ENCODE peak calls at places on chromosomes 16 and 17, in five cellular contexts. One of them, this sample, is unnamed.

GRCh38 chr17:28242791-28243190 is 76.2 kb upstream of the TMEM97 start:
- DNase-seq in Panc1: no peak
- DNase-seq in endodermal cell: no peak
- DNase-seq in OCI-LY7: no peak
- DNase-seq in ovary: no peak
- DNase-seq in this sample: no peak

GRCh38 chr17:83036193-83036592 is 43.2 kb upstream of the METRNL start:
- DNase-seq in OCI-LY7: no peak
- DNase-seq in ovary: no peak
- DNase-seq in endodermal cell: peak
- DNase-seq in Panc1: no peak
- DNase-seq in this sample: no peak

GRCh38 chr17:46013502-46014165 is 14.6 kb downstream of the STH start:
- DNase-seq in OCI-LY7: no peak
- DNase-seq in endodermal cell: no peak
- DNase-seq in Panc1: no peak
- DNase-seq in ovary: no peak
- DNase-seq in this sample: no peak

GRCh38 chr17:7833795-7834553 is at the start of gene KDM6B:
- DNase-seq in OCI-LY7: peak
- DNase-seq in ovary: peak
- DNase-seq in Panc1: no peak
- DNase-seq in endodermal cell: peak
- DNase-seq in this sample: peak

GRCh38 chr16:57590654-57591085 is 37.8 kb upstream of the ADGRG1 start:
- DNase-seq in Panc1: peak
- DNase-seq in endodermal cell: no peak
- DNase-seq in OCI-LY7: no peak
- DNase-seq in ovary: no peak
- DNase-seq in this sample: peak

GRCh38 chr16:74029122-74029805 is 267.4 kb upstream of the PSMD7 start:
- DNase-seq in Panc1: no peak
- DNase-seq in OCI-LY7: no peak
- DNase-seq in ovary: no peak
- DNase-seq in endodermal cell: no peak
- DNase-seq in this sample: no peak

GRCh38 chr16:10297341-10298006 is 88.4 kb upstream of the ATF7IP2 start:
- DNase-seq in Panc1: no peak
- DNase-seq in ovary: no peak
- DNase-seq in OCI-LY7: peak
- DNase-seq in endodermal cell: peak
- DNase-seq in this sample: no peak

GRCh38 chr16:22235839-22236745 is 30.0 kb downstream of the EEF2K start:
- DNase-seq in OCI-LY7: no peak
- DNase-seq in ovary: no peak
- DNase-seq in endodermal cell: no peak
- DNase-seq in Panc1: no peak
- DNase-seq in this sample: no peak

DNA sequence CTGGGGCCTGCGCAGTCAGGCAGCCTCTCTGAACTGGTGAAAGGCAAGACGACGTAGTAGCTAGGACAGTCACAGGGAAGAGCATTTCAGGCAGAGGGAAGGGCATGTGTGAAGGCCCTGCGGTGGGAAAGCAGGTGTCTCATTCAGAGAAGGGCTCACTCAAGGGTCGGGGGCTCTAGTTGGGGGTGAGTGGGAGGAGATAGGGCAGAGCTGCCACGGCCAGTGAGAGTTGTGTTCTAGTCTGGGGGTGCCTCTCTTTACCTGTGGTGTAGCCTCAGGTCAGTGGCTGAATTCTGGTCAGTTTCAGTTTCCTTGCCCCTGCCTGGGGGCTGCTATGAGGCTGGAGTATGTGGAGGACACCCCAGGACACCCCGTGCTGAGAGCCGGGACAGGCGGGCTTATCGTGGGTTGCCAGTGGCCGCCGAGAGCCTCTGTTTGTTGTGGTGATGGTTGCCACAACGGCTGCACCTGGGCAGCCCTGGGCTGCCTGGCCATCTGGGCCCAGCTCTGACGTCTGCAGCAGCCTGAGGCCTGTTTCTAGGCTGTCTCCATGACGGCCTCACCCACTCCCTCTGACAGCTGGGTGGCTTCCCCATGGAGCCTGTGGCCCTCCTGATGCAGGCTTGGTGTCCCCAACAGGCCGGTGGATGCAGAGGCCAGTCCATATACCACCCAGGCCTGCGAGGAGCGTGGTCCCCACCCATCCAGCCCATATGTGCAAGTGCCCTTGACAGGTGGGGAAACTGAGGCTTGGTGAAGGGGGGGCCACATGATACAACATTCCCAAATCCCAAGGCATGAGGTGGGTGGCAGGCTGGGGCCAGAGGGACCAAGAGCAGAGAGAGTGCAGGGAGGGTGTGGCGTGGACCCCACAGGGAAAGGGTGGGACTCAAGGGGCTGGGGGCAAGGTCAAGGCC is 10.8 kb downstream of the MAP2K3 start:
- DNase-seq in endodermal cell: no peak
- DNase-seq in ovary: no peak
- DNase-seq in Panc1: no peak
- DNase-seq in OCI-LY7: no peak
- DNase-seq in this sample: no peak
- H3K27ac ChIP-seq in endodermal cell: peak
- H3K27ac ChIP-seq in ovary: no peak
- H3K27ac ChIP-seq in Panc1: no peak
- H3K27ac ChIP-seq in OCI-LY7: no peak
- H3K27ac ChIP-seq in this sample: no peak

GRCh38 chr17:81489986-81490598 is 22.5 kb downstream of the ACTG1 start:
- DNase-seq in Panc1: no peak
- DNase-seq in endodermal cell: peak
- DNase-seq in OCI-LY7: no peak
- DNase-seq in ovary: no peak
- DNase-seq in this sample: no peak

GRCh38 chr17:81487487-81488275 is 24.9 kb downstream of the ACTG1 start:
- DNase-seq in Panc1: no peak
- DNase-seq in endodermal cell: peak
- DNase-seq in ovary: peak
- DNase-seq in OCI-LY7: peak
- DNase-seq in this sample: no peak

GRCh38 chr17:81487089-81487486 is 25.5 kb downstream of the ACTG1 start:
- DNase-seq in OCI-LY7: no peak
- DNase-seq in Panc1: no peak
- DNase-seq in ovary: no peak
- DNase-seq in endodermal cell: no peak
- DNase-seq in this sample: no peak

GRCh38 chr17:81489012-81489968 is 23.3 kb downstream of the ACTG1 start:
- DNase-seq in endodermal cell: peak
- DNase-seq in Panc1: no peak
- DNase-seq in ovary: no peak
- DNase-seq in OCI-LY7: no peak
- DNase-seq in this sample: no peak

GRCh38 chr17:81488276-81488860 is 24.2 kb downstream of the ACTG1 start:
- DNase-seq in OCI-LY7: peak
- DNase-seq in Panc1: no peak
- DNase-seq in endodermal cell: no peak
- DNase-seq in ovary: no peak
- DNase-seq in this sample: no peak
- H3K27ac ChIP-seq in OCI-LY7: peak
- H3K27ac ChIP-seq in Panc1: peak
- H3K27ac ChIP-seq in endodermal cell: no peak
- H3K27ac ChIP-seq in ovary: peak
- H3K27ac ChIP-seq in this sample: no peak

GRCh38 chr16:81926036-81926435 is 85.2 kb downstream of the SDR42E1 start:
- DNase-seq in Panc1: no peak
- DNase-seq in OCI-LY7: no peak
- DNase-seq in ovary: no peak
- DNase-seq in endodermal cell: no peak
- DNase-seq in this sample: no peak
- H3K27ac ChIP-seq in Panc1: no peak
- H3K27ac ChIP-seq in OCI-LY7: no peak
- H3K27ac ChIP-seq in ovary: no peak
- H3K27ac ChIP-seq in endodermal cell: no peak
- H3K27ac ChIP-seq in this sample: no peak

DNA sequence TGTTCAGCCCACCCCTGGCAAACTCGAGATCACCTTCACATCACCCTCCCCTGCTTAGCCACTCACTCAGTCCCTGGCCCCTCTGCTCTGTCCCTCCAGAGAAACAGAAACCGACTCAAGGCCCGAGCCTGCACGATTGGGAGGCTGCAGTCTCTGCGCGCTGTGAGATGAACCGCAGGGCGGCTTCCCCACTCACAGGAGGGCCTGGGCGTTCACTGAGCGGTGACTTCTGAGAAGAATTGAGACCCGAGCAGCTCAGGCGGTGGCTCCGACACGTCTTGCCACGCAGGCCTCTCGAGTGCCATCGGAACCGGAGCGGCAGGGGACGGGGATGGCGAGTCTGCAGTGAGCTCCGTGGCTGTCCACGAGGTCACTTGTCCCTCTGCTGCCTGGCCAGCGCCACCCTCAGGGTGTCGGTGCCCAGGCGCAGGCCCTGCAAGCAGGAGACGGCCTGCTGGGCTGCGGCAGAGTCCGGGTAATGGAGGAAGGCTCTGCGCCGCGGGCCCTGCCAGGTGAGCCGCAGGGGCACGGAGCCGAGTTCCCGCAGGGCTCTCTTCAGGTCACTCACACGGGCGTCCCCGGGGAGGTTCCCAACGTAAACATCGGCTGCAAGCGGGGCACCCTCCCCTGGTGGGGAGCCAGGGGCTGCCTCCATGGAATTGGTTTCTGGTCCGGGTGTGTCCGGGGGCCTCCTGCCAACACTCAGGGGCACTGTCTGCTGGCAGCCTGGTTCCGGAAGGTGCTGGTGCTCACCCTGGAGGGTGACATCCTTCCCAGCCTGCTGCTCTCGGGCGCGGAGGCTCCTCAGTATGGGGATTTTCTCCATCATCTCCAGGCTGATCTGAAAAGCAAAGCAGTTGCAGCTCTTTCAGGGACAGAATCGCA is 21.6 kb downstream of the FOXF1 start:
- DNase-seq in OCI-LY7: no peak
- DNase-seq in ovary: peak
- DNase-seq in endodermal cell: peak
- DNase-seq in Panc1: no peak
- DNase-seq in this sample: no peak
- H3K27ac ChIP-seq in OCI-LY7: no peak
- H3K27ac ChIP-seq in ovary: peak
- H3K27ac ChIP-seq in endodermal cell: no peak
- H3K27ac ChIP-seq in Panc1: no peak
- H3K27ac ChIP-seq in this sample: no peak

GRCh38 chr16:4659363-4660353 is 33.7 kb upstream of the NUDT16L1 start:
- DNase-seq in OCI-LY7: no peak
- DNase-seq in endodermal cell: no peak
- DNase-seq in ovary: no peak
- DNase-seq in Panc1: no peak
- DNase-seq in this sample: no peak
- H3K27ac ChIP-seq in OCI-LY7: no peak
- H3K27ac ChIP-seq in endodermal cell: peak
- H3K27ac ChIP-seq in ovary: no peak
- H3K27ac ChIP-seq in Panc1: no peak
- H3K27ac ChIP-seq in this sample: no peak

GRCh38 chr16:13448346-13448745 is 471.6 kb upstream of the ERCC4 start:
- DNase-seq in OCI-LY7: no peak
- DNase-seq in Panc1: no peak
- DNase-seq in endodermal cell: no peak
- DNase-seq in ovary: no peak
- DNase-seq in this sample: no peak
- H3K27ac ChIP-seq in OCI-LY7: no peak
- H3K27ac ChIP-seq in Panc1: no peak
- H3K27ac ChIP-seq in endodermal cell: no peak
- H3K27ac ChIP-seq in ovary: no peak
- H3K27ac ChIP-seq in this sample: no peak

GRCh38 chr17:42665581-42666001 is 6.5 kb downstream of the TUBG2 start:
- DNase-seq in endodermal cell: no peak
- DNase-seq in Panc1: no peak
- DNase-seq in ovary: peak
- DNase-seq in OCI-LY7: no peak
- DNase-seq in this sample: no peak
- H3K27ac ChIP-seq in endodermal cell: no peak
- H3K27ac ChIP-seq in Panc1: no peak
- H3K27ac ChIP-seq in ovary: no peak
- H3K27ac ChIP-seq in OCI-LY7: no peak
- H3K27ac ChIP-seq in this sample: no peak

DNA sequence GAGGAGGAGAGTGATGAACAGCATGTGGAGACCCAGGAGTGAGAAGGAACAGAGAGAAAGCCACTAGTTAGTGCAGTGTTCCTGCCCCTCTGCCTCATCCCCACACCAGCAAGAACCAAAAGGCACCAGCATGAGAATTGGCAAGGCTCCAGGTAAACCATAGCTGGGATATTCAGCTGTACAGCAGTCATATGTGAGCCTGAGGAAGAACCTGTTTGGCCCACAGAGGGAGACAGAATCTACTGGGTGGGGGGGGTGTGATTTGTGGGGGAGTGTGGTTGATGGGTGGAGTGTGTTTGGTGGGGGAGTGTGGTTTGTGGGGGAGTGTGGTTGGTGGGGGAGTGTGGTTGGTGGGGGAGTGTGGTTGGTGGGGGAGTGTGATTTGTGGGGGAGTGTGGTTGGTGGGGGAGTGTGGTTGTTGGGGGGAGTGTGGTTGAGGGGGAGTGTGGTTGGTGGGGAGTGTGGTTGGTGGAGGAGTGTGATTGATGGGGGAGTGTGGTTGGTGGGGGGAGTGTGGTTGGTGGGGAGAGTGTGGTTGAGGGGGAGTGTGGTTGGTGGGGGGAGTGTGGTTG is 19.4 kb downstream of the MINK1 start:
- DNase-seq in Panc1: no peak
- DNase-seq in ovary: no peak
- DNase-seq in OCI-LY7: no peak
- DNase-seq in endodermal cell: no peak
- DNase-seq in this sample: peak
- H3K27ac ChIP-seq in Panc1: no peak
- H3K27ac ChIP-seq in ovary: no peak
- H3K27ac ChIP-seq in OCI-LY7: no peak
- H3K27ac ChIP-seq in endodermal cell: no peak
- H3K27ac ChIP-seq in this sample: peak

GRCh38 chr17:74481621-74482020 is 15.2 kb downstream of the CD300A start:
- DNase-seq in OCI-LY7: no peak
- DNase-seq in ovary: no peak
- DNase-seq in endodermal cell: no peak
- DNase-seq in Panc1: no peak
- DNase-seq in this sample: no peak

GRCh38 chr17:74475189-74475588 is 8.8 kb downstream of the CD300A start:
- DNase-seq in endodermal cell: no peak
- DNase-seq in Panc1: no peak
- DNase-seq in OCI-LY7: no peak
- DNase-seq in ovary: no peak
- DNase-seq in this sample: no peak

GRCh38 chr17:74477411-74477810 is 11.0 kb downstream of the CD300A start:
- DNase-seq in OCI-LY7: no peak
- DNase-seq in ovary: no peak
- DNase-seq in endodermal cell: no peak
- DNase-seq in Panc1: no peak
- DNase-seq in this sample: no peak

GRCh38 chr17:74480290-74480689 is 13.9 kb downstream of the CD300A start:
- DNase-seq in OCI-LY7: no peak
- DNase-seq in ovary: no peak
- DNase-seq in endodermal cell: no peak
- DNase-seq in Panc1: no peak
- DNase-seq in this sample: no peak

GRCh38 chr17:74478369-74479100 is 12.1 kb downstream of the CD300A start:
- DNase-seq in endodermal cell: no peak
- DNase-seq in ovary: no peak
- DNase-seq in OCI-LY7: peak
- DNase-seq in Panc1: no peak
- DNase-seq in this sample: no peak
- H3K27ac ChIP-seq in endodermal cell: no peak
- H3K27ac ChIP-seq in ovary: no peak
- H3K27ac ChIP-seq in OCI-LY7: no peak
- H3K27ac ChIP-seq in Panc1: no peak
- H3K27ac ChIP-seq in this sample: no peak

This sample was measured in epithelial cell of prostate.